ENCODE peak calls at places on chromosomes 16 and 17, in seven cellular contexts. A, N, U, D, H, B and L are unnamed samples.

GRCh38 chr17:56678249-56679144 is 85.0 kb downstream of the NOG start:
- DNase-seq in A (no peak), N (no peak), U (no peak), D (no peak), H (no peak), B (no peak), L (no peak)

GRCh38 chr17:42679492-42680330 is 1.9 kb downstream of the CCR10 start:
- DNase-seq in A (peak; percentile 91), N (peak; percentile 75), U (peak; percentile 90), D (no peak), H (peak; percentile 81), B (peak; percentile 90), L (peak; percentile 53)

GRCh38 chr16:9260665-9261064 is 169.2 kb downstream of the HAPSTR1 start:
- DNase-seq in A (no peak), N (no peak), U (no peak), D (peak; percentile 10), H (no peak), B (peak; percentile 55), L (no peak)

GRCh38 chr17:71878271-71878670 is 242.5 kb upstream of the SOX9 start:
- DNase-seq in A (no peak), N (no peak), U (no peak), D (no peak), H (no peak), B (no peak), L (no peak)

GRCh38 chr16:87264634-87265033 is 52.6 kb downstream of the C16orf95 start:
- DNase-seq in A (no peak), N (no peak), U (no peak), D (no peak), H (no peak), B (no peak), L (no peak)

GRCh38 chr17:27384261-27384701 is 72.0 kb upstream of the KSR1 start:
- DNase-seq in A (peak; percentile 44), N (peak; percentile 96), U (no peak), D (no peak), H (no peak), B (no peak), L (peak; percentile 83)

GRCh38 chr17:14228903-14229302 is 7.8 kb downstream of the CDRT15 start:
- DNase-seq in A (no peak), N (peak; percentile 16), U (no peak), D (no peak), H (no peak), B (no peak), L (no peak)

GRCh38 chr16:3020604-3021448 is 658 bp downstream of the TNFRSF12A start:
- DNase-seq in A (peak; percentile 81), N (peak; percentile 89), U (peak; percentile 69), D (peak; percentile 33), H (peak; percentile 91), B (peak; percentile 86), L (peak; percentile 86)

GRCh38 chr17:17356149-17356930 is 53.2 kb downstream of the NT5M start:
- DNase-seq in A (peak; percentile 96), N (peak; percentile 85), U (peak; percentile 89), D (peak; percentile 84), H (peak; percentile 84), B (peak; percentile 75), L (peak; percentile 91)

GRCh38 chr16:5336898-5337297 is 239.3 kb upstream of the EEF2KMT start:
- DNase-seq in A (no peak), N (no peak), U (no peak), D (no peak), H (no peak), B (no peak), L (no peak)

GRCh38 chr16:87042551-87043272 is 274.5 kb downstream of the C16orf95 start:
- DNase-seq in A (no peak), N (no peak), U (no peak), D (no peak), H (no peak), B (no peak), L (no peak)

GRCh38 chr16:1080801-1081733 is 8.5 kb downstream of the SSTR5 start:
- DNase-seq in A (no peak), N (no peak), U (no peak), D (no peak), H (no peak), B (no peak), L (no peak)

GRCh38 chr17:29549169-29549935 is 17.5 kb downstream of the ABHD15 start:
- DNase-seq in A (no peak), N (peak; percentile 44), U (no peak), D (no peak), H (no peak), B (no peak), L (no peak)

GRCh38 chr17:83203472-83204221 is 124.2 kb downstream of the METRNL start:
- DNase-seq in A (no peak), N (no peak), U (no peak), D (peak; percentile 34), H (peak; percentile 33), B (peak; percentile 47), L (no peak)

GRCh38 chr16:30948087-30948955 is 547 bp upstream of the ORAI3 start:
- DNase-seq in A (peak; percentile 87), N (peak; percentile 96), U (peak; percentile 51), D (peak; percentile 98), H (peak; percentile 92), B (peak; percentile 73), L (peak; percentile 92)

GRCh38 chr16:56916571-56917403 is 15.2 kb upstream of the HERPUD1 start:
- DNase-seq in A (no peak), N (no peak), U (no peak), D (no peak), H (no peak), B (no peak), L (no peak)

GRCh38 chr17:80045703-80046102 is 9.3 kb downstream of the CCDC40 start:
- DNase-seq in A (no peak), N (no peak), U (no peak), D (no peak), H (no peak), B (no peak), L (no peak)

GRCh38 chr16:80158766-80159165 is 382.0 kb upstream of the DYNLRB2 start:
- DNase-seq in A (peak; percentile 12), N (peak; percentile 87), U (no peak), D (no peak), H (no peak), B (no peak), L (peak; percentile 47)

GRCh38 chr16:25155553-25156460 is 44.3 kb downstream of the LCMT1 start:
- DNase-seq in A (no peak), N (peak; percentile 34), U (no peak), D (no peak), H (no peak), B (no peak), L (peak; percentile 7)

GRCh38 chr16:28567292-28567691 is 13.6 kb downstream of the SGF29 start:
- DNase-seq in A (no peak), N (no peak), U (no peak), D (no peak), H (no peak), B (no peak), L (no peak)

GRCh38 chr17:66691644-66692500 is 143.0 kb upstream of the CACNG5 start:
- DNase-seq in A (no peak), N (peak; percentile 64), U (peak; percentile 20), D (peak; percentile 52), H (peak; percentile 41), B (no peak), L (no peak)

GRCh38 chr17:80926601-80927250 is 64.9 kb upstream of the CHMP6 start:
- DNase-seq in A (no peak), N (no peak), U (no peak), D (no peak), H (no peak), B (peak; percentile 31), L (no peak)

GRCh38 chr16:31110106-31111034 is 2.2 kb downstream of the BCKDK start:
- DNase-seq in A (no peak), N (no peak), U (no peak), D (no peak), H (no peak), B (no peak), L (no peak)

GRCh38 chr17:76736349-76737081 is 616 bp downstream of the SRSF2 start:
- DNase-seq in A (no peak), N (peak; percentile 60), U (peak; percentile 65), D (peak; percentile 45), H (peak; percentile 80), B (peak; percentile 91), L (no peak)
- TF ChIP-seq POLR2A in A (no peak), N (no peak), U (peak; percentile 29), D (peak; percentile 41), H (no peak), B (peak; percentile 56), L (no peak)

DNA sequence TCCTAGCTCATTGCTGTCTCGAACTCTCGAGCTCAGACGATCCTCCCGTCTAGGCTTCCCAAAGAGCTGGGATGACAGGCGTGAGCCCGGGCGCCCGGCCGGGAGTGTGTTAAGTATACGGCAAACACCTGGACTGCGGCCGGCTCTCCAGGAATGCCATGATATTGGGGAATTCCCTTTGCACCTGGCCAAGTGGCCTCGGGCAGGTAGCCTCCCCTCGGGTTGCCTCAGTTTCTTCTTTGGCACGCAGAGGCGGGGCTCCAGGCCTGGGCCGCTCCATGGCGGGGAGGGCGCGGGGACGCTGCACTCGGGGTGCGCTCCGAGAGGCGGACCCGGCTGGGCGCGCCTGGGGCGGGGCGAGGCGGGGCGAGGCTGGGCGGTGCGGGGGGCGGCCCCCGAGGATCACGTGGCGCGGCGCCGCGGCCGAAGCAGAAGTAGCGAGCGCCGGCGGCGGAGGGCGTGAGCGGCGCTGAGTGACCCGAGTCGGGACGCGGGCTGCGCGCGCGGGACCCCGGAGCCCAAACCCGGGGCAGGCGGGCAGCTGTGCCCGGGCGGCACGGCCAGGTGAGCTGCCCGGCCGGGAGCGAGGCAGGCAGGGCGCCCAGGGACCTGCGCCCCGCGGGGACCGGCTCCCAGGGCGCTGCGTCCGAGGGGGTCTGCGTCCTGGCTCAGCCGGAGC is at the start of gene PLCG2:
- DNase-seq in A (peak; percentile 67), N (no peak), U (peak; percentile 87), D (no peak), H (peak; percentile 87), B (peak; percentile 93), L (peak; percentile 84)
- TF ChIP-seq POLR2A in A (peak; percentile 60), N (no peak), U (peak; percentile 68), D (peak; percentile 34), H (no peak), B (peak; percentile 54), L (peak; percentile 73)

DNA sequence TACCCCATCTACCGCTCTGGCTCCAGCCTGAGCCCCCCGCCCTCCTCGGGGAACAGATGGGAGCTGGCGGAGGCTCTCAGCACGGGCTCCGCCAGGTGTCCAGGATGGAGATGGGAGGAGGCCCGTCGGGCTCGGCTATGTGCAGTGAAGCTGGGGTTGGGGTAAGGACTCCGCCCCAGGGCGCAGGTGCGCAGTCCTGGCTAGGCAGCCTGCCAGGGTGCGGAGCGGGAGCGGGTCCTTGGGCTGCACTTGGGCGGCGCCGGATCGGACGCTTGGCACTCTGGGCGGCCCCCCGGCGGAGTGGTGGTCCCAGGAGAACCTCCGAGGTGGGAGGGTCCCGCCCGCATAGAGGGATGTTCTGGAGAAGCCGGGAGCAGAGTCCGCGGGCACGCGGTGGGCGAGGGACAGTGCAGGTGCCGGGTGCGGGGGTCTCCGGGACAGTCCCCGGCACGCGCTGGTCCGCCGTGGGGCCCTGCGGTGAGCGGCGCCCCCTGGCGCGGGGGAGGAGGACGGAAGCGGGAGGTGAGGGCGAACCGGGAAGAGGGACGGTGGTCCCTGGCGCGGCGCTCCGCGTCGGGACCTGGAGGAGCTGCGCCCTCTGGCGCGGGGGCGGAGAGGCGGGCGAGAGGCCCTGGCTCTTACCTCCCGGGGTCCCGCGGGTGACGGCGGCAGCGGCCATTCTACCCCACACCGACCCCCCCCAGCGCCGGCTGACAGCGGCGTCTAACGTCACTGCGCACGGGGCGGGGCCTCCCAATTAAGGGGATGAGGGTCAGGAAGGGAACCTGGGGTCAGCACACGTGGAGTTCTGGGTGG is at the start of gene CAMTA2:
- DNase-seq in A (peak; percentile 90), N (peak; percentile 56), U (peak; percentile 82), D (peak; percentile 93), H (peak; percentile 92), B (peak; percentile 92), L (peak; percentile 84)
- TF ChIP-seq POLR2A in A (peak; percentile 54), N (no peak), U (peak; percentile 35), D (peak; percentile 84), H (no peak), B (peak; percentile 68), L (peak; percentile 39)

GRCh38 chr16:72947379-72948237 is 100.3 kb downstream of the ZFHX3 start:
- DNase-seq in A (no peak), N (no peak), U (no peak), D (no peak), H (peak; percentile 30), B (peak; percentile 77), L (no peak)
- TF ChIP-seq POLR2A in A (no peak), N (no peak), U (no peak), D (no peak), H (no peak), B (no peak), L (no peak)